ENCODE peak calls at places on chromosomes 3 and 15, in seven cellular contexts. One of them, this sample, is unnamed.

GRCh38 chr3:194779729-194780224 is 94.1 kb downstream of the FAM43A start:
- DNase-seq in fibroblast of mammary gland: no peak
- DNase-seq in CD8-positive, alpha-beta T cell: no peak
- DNase-seq in fibroblast of villous mesenchyme: no peak
- DNase-seq in fibroblast of pulmonary artery: no peak
- DNase-seq in astrocyte: peak
- DNase-seq in Calu3: no peak
- DNase-seq in this sample: no peak

GRCh38 chr3:187536185-187536584 is 134.0 kb downstream of the SST start:
- DNase-seq in CD8-positive, alpha-beta T cell: no peak
- DNase-seq in Calu3: no peak
- DNase-seq in fibroblast of mammary gland: no peak
- DNase-seq in fibroblast of villous mesenchyme: no peak
- DNase-seq in astrocyte: no peak
- DNase-seq in fibroblast of pulmonary artery: no peak
- DNase-seq in this sample: no peak

GRCh38 chr3:172221550-172221949 is 182.2 kb downstream of the FNDC3B start:
- DNase-seq in fibroblast of pulmonary artery: peak
- DNase-seq in astrocyte: peak
- DNase-seq in fibroblast of mammary gland: peak
- DNase-seq in fibroblast of villous mesenchyme: peak
- DNase-seq in CD8-positive, alpha-beta T cell: no peak
- DNase-seq in Calu3: no peak
- DNase-seq in this sample: no peak

GRCh38 chr3:140223631-140224030 is 288.6 kb downstream of the CLSTN2 start:
- DNase-seq in Calu3: peak
- DNase-seq in CD8-positive, alpha-beta T cell: no peak
- DNase-seq in astrocyte: peak
- DNase-seq in fibroblast of pulmonary artery: no peak
- DNase-seq in fibroblast of villous mesenchyme: no peak
- DNase-seq in fibroblast of mammary gland: peak
- DNase-seq in this sample: no peak

GRCh38 chr15:49187537-49188245 is 17.6 kb downstream of the GALK2 start:
- DNase-seq in astrocyte: peak
- DNase-seq in Calu3: no peak
- DNase-seq in fibroblast of mammary gland: peak
- DNase-seq in fibroblast of pulmonary artery: peak
- DNase-seq in fibroblast of villous mesenchyme: peak
- DNase-seq in CD8-positive, alpha-beta T cell: no peak
- DNase-seq in this sample: no peak

GRCh38 chr3:145333931-145334330 is 827.1 kb downstream of the PLOD2 start:
- DNase-seq in CD8-positive, alpha-beta T cell: no peak
- DNase-seq in fibroblast of villous mesenchyme: no peak
- DNase-seq in Calu3: no peak
- DNase-seq in astrocyte: no peak
- DNase-seq in fibroblast of mammary gland: no peak
- DNase-seq in fibroblast of pulmonary artery: no peak
- DNase-seq in this sample: no peak

GRCh38 chr3:193776626-193777025 is 183.6 kb downstream of the OPA1 start:
- DNase-seq in astrocyte: no peak
- DNase-seq in CD8-positive, alpha-beta T cell: no peak
- DNase-seq in fibroblast of mammary gland: no peak
- DNase-seq in Calu3: no peak
- DNase-seq in fibroblast of pulmonary artery: no peak
- DNase-seq in fibroblast of villous mesenchyme: no peak
- DNase-seq in this sample: no peak

GRCh38 chr3:78726545-78726944 is 1041.3 kb downstream of the ROBO1 start:
- DNase-seq in fibroblast of pulmonary artery: no peak
- DNase-seq in fibroblast of villous mesenchyme: no peak
- DNase-seq in astrocyte: no peak
- DNase-seq in fibroblast of mammary gland: no peak
- DNase-seq in Calu3: no peak
- DNase-seq in CD8-positive, alpha-beta T cell: no peak
- DNase-seq in this sample: no peak

GRCh38 chr3:11820540-11821041 is 26.1 kb downstream of the TAMM41 start:
- DNase-seq in fibroblast of mammary gland: peak
- DNase-seq in fibroblast of villous mesenchyme: no peak
- DNase-seq in CD8-positive, alpha-beta T cell: no peak
- DNase-seq in Calu3: no peak
- DNase-seq in fibroblast of pulmonary artery: no peak
- DNase-seq in astrocyte: peak
- DNase-seq in this sample: no peak

GRCh38 chr3:23685484-23686258 is 120.1 kb upstream of the UBE2E1 start:
- DNase-seq in fibroblast of pulmonary artery: peak
- DNase-seq in fibroblast of villous mesenchyme: peak
- DNase-seq in fibroblast of mammary gland: peak
- DNase-seq in astrocyte: peak
- DNase-seq in CD8-positive, alpha-beta T cell: no peak
- DNase-seq in Calu3: peak
- DNase-seq in this sample: no peak

GRCh38 chr3:126714296-126714900 is 10.4 kb downstream of the CHCHD6 start:
- DNase-seq in Calu3: no peak
- DNase-seq in fibroblast of villous mesenchyme: no peak
- DNase-seq in CD8-positive, alpha-beta T cell: no peak
- DNase-seq in fibroblast of pulmonary artery: no peak
- DNase-seq in fibroblast of mammary gland: no peak
- DNase-seq in astrocyte: no peak
- DNase-seq in this sample: no peak

GRCh38 chr15:96894669-96895068 is 564.2 kb downstream of the NR2F2 start:
- DNase-seq in astrocyte: no peak
- DNase-seq in fibroblast of villous mesenchyme: peak
- DNase-seq in CD8-positive, alpha-beta T cell: no peak
- DNase-seq in fibroblast of mammary gland: no peak
- DNase-seq in fibroblast of pulmonary artery: no peak
- DNase-seq in Calu3: no peak
- DNase-seq in this sample: no peak

GRCh38 chr3:188807002-188807401 is 364.8 kb upstream of the TPRG1 start:
- DNase-seq in fibroblast of pulmonary artery: peak
- DNase-seq in fibroblast of villous mesenchyme: no peak
- DNase-seq in astrocyte: peak
- DNase-seq in CD8-positive, alpha-beta T cell: no peak
- DNase-seq in Calu3: no peak
- DNase-seq in fibroblast of mammary gland: peak
- DNase-seq in this sample: no peak

GRCh38 chr3:45608885-45609284 is 14.3 kb downstream of the LIMD1 start:
- DNase-seq in fibroblast of pulmonary artery: peak
- DNase-seq in CD8-positive, alpha-beta T cell: no peak
- DNase-seq in fibroblast of mammary gland: peak
- DNase-seq in Calu3: peak
- DNase-seq in fibroblast of villous mesenchyme: peak
- DNase-seq in astrocyte: peak
- DNase-seq in this sample: no peak

GRCh38 chr3:191005790-191006189 is 143.3 kb upstream of the GMNC start:
- DNase-seq in Calu3: no peak
- DNase-seq in CD8-positive, alpha-beta T cell: no peak
- DNase-seq in fibroblast of pulmonary artery: no peak
- DNase-seq in fibroblast of villous mesenchyme: no peak
- DNase-seq in astrocyte: peak
- DNase-seq in fibroblast of mammary gland: no peak
- DNase-seq in this sample: no peak

GRCh38 chr3:36837089-36837488 is 72.7 kb upstream of the DCLK3 start:
- DNase-seq in fibroblast of pulmonary artery: no peak
- DNase-seq in fibroblast of villous mesenchyme: no peak
- DNase-seq in CD8-positive, alpha-beta T cell: no peak
- DNase-seq in astrocyte: no peak
- DNase-seq in Calu3: no peak
- DNase-seq in fibroblast of mammary gland: no peak
- DNase-seq in this sample: no peak

GRCh38 chr15:81091889-81092558 is 42.0 kb upstream of the CFAP161 start:
- DNase-seq in fibroblast of pulmonary artery: peak
- DNase-seq in CD8-positive, alpha-beta T cell: no peak
- DNase-seq in fibroblast of villous mesenchyme: peak
- DNase-seq in Calu3: no peak
- DNase-seq in fibroblast of mammary gland: peak
- DNase-seq in astrocyte: peak
- DNase-seq in this sample: no peak

GRCh38 chr3:117443014-117443413 is 733.4 kb downstream of the TUSC7 start:
- DNase-seq in Calu3: no peak
- DNase-seq in fibroblast of pulmonary artery: peak
- DNase-seq in fibroblast of villous mesenchyme: no peak
- DNase-seq in fibroblast of mammary gland: peak
- DNase-seq in astrocyte: peak
- DNase-seq in CD8-positive, alpha-beta T cell: no peak
- DNase-seq in this sample: no peak

GRCh38 chr15:89656116-89656815 is 999 bp upstream of the KIF7 start:
- DNase-seq in fibroblast of mammary gland: peak
- DNase-seq in CD8-positive, alpha-beta T cell: no peak
- DNase-seq in fibroblast of villous mesenchyme: no peak
- DNase-seq in fibroblast of pulmonary artery: no peak
- DNase-seq in astrocyte: peak
- DNase-seq in Calu3: no peak
- DNase-seq in this sample: no peak

GRCh38 chr3:57128863-57129602 is 36.1 kb downstream of the IL17RD start:
- DNase-seq in fibroblast of pulmonary artery: no peak
- DNase-seq in Calu3: no peak
- DNase-seq in fibroblast of mammary gland: peak
- DNase-seq in astrocyte: no peak
- DNase-seq in fibroblast of villous mesenchyme: no peak
- DNase-seq in CD8-positive, alpha-beta T cell: no peak
- DNase-seq in this sample: no peak

GRCh38 chr15:80487884-80488283 is 83.7 kb downstream of the ARNT2 start:
- DNase-seq in CD8-positive, alpha-beta T cell: no peak
- DNase-seq in fibroblast of villous mesenchyme: no peak
- DNase-seq in Calu3: no peak
- DNase-seq in astrocyte: no peak
- DNase-seq in fibroblast of mammary gland: no peak
- DNase-seq in fibroblast of pulmonary artery: no peak
- DNase-seq in this sample: no peak

GRCh38 chr3:39384665-39385000 is 1.5 kb downstream of the SLC25A38 start:
- DNase-seq in fibroblast of villous mesenchyme: no peak
- DNase-seq in astrocyte: no peak
- DNase-seq in Calu3: no peak
- DNase-seq in fibroblast of mammary gland: no peak
- DNase-seq in fibroblast of pulmonary artery: no peak
- DNase-seq in CD8-positive, alpha-beta T cell: no peak
- DNase-seq in this sample: no peak

GRCh38 chr3:39381432-39381831 is 1.7 kb upstream of the SLC25A38 start:
- DNase-seq in fibroblast of villous mesenchyme: no peak
- DNase-seq in astrocyte: no peak
- DNase-seq in fibroblast of pulmonary artery: no peak
- DNase-seq in Calu3: no peak
- DNase-seq in CD8-positive, alpha-beta T cell: no peak
- DNase-seq in fibroblast of mammary gland: no peak
- DNase-seq in this sample: no peak

GRCh38 chr3:39385456-39386098 is 2.4 kb downstream of the SLC25A38 start:
- DNase-seq in CD8-positive, alpha-beta T cell: no peak
- DNase-seq in fibroblast of pulmonary artery: no peak
- DNase-seq in astrocyte: no peak
- DNase-seq in fibroblast of villous mesenchyme: no peak
- DNase-seq in Calu3: no peak
- DNase-seq in fibroblast of mammary gland: no peak
- DNase-seq in this sample: no peak

GRCh38 chr3:39383913-39384664 is 919 bp downstream of the SLC25A38 start:
- DNase-seq in CD8-positive, alpha-beta T cell: peak
- DNase-seq in fibroblast of villous mesenchyme: peak
- DNase-seq in fibroblast of pulmonary artery: peak
- DNase-seq in astrocyte: peak
- DNase-seq in Calu3: peak
- DNase-seq in fibroblast of mammary gland: peak
- DNase-seq in this sample: peak

GRCh38 chr3:39383190-39383912 is at the start of gene SLC25A38:
- DNase-seq in fibroblast of villous mesenchyme: peak
- DNase-seq in fibroblast of mammary gland: peak
- DNase-seq in astrocyte: peak
- DNase-seq in CD8-positive, alpha-beta T cell: peak
- DNase-seq in fibroblast of pulmonary artery: peak
- DNase-seq in Calu3: peak
- DNase-seq in this sample: peak
- TF ChIP-seq CTCF in fibroblast of villous mesenchyme: peak
- TF ChIP-seq CTCF in fibroblast of mammary gland: peak
- TF ChIP-seq CTCF in astrocyte: peak
- TF ChIP-seq CTCF in CD8-positive, alpha-beta T cell: peak
- TF ChIP-seq CTCF in fibroblast of pulmonary artery: peak
- TF ChIP-seq CTCF in Calu3: peak
- TF ChIP-seq CTCF in this sample: peak

DNA sequence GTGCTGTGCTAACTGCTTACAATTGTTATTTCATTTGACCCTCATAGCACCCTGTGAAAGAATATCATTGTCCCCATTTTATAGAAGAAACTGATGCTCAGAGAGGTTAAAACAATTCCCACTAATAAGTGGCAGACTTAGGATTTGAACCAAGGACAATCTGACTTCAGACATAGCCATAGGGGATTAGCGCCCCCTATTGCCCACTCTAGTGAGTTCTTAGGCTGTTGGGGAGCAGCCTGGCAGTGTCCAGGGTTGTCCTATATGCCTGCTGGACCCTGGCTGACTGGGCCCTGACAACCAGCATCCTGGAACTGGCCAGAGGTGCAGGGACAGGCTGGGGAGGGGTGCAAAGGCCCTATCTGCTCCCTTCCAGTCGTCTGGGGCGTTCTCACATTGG is 15.4 kb downstream of the DPH3 start:
- DNase-seq in Calu3: peak
- DNase-seq in astrocyte: no peak
- DNase-seq in fibroblast of mammary gland: peak
- DNase-seq in fibroblast of villous mesenchyme: peak
- DNase-seq in fibroblast of pulmonary artery: peak
- DNase-seq in CD8-positive, alpha-beta T cell: no peak
- DNase-seq in this sample: peak
- TF ChIP-seq CTCF in Calu3: no peak
- TF ChIP-seq CTCF in astrocyte: peak
- TF ChIP-seq CTCF in fibroblast of mammary gland: peak
- TF ChIP-seq CTCF in fibroblast of villous mesenchyme: peak
- TF ChIP-seq CTCF in fibroblast of pulmonary artery: peak
- TF ChIP-seq CTCF in CD8-positive, alpha-beta T cell: no peak
- TF ChIP-seq CTCF in this sample: peak

GRCh38 chr3:127804141-127804540 is 18.2 kb downstream of the MGLL start:
- DNase-seq in fibroblast of mammary gland: no peak
- DNase-seq in fibroblast of pulmonary artery: no peak
- DNase-seq in astrocyte: no peak
- DNase-seq in CD8-positive, alpha-beta T cell: no peak
- DNase-seq in fibroblast of villous mesenchyme: no peak
- DNase-seq in Calu3: no peak
- DNase-seq in this sample: no peak
- TF ChIP-seq CTCF in fibroblast of mammary gland: no peak
- TF ChIP-seq CTCF in fibroblast of pulmonary artery: no peak
- TF ChIP-seq CTCF in astrocyte: no peak
- TF ChIP-seq CTCF in CD8-positive, alpha-beta T cell: no peak
- TF ChIP-seq CTCF in fibroblast of villous mesenchyme: no peak
- TF ChIP-seq CTCF in Calu3: no peak
- TF ChIP-seq CTCF in this sample: no peak

GRCh38 chr3:9730747-9731205 is 759 bp upstream of the BRPF1 start:
- DNase-seq in fibroblast of pulmonary artery: peak
- DNase-seq in fibroblast of mammary gland: no peak
- DNase-seq in fibroblast of villous mesenchyme: no peak
- DNase-seq in Calu3: no peak
- DNase-seq in CD8-positive, alpha-beta T cell: no peak
- DNase-seq in astrocyte: peak
- DNase-seq in this sample: no peak

GRCh38 chr3:9729419-9729818 is 2.1 kb upstream of the BRPF1 start:
- DNase-seq in Calu3: no peak
- DNase-seq in fibroblast of mammary gland: no peak
- DNase-seq in fibroblast of villous mesenchyme: no peak
- DNase-seq in astrocyte: no peak
- DNase-seq in fibroblast of pulmonary artery: no peak
- DNase-seq in CD8-positive, alpha-beta T cell: no peak
- DNase-seq in this sample: no peak

GRCh38 chr3:9732753-9733115 is 1.2 kb downstream of the BRPF1 start:
- DNase-seq in fibroblast of mammary gland: peak
- DNase-seq in astrocyte: no peak
- DNase-seq in fibroblast of villous mesenchyme: no peak
- DNase-seq in CD8-positive, alpha-beta T cell: no peak
- DNase-seq in fibroblast of pulmonary artery: no peak
- DNase-seq in Calu3: no peak
- DNase-seq in this sample: no peak

GRCh38 chr3:9732080-9732752 is 681 bp downstream of the BRPF1 start:
- DNase-seq in fibroblast of mammary gland: no peak
- DNase-seq in fibroblast of pulmonary artery: no peak
- DNase-seq in Calu3: peak
- DNase-seq in fibroblast of villous mesenchyme: no peak
- DNase-seq in astrocyte: no peak
- DNase-seq in CD8-positive, alpha-beta T cell: peak
- DNase-seq in this sample: no peak

GRCh38 chr3:9731206-9732079 is at the start of gene BRPF1:
- DNase-seq in fibroblast of pulmonary artery: peak
- DNase-seq in CD8-positive, alpha-beta T cell: peak
- DNase-seq in fibroblast of villous mesenchyme: peak
- DNase-seq in fibroblast of mammary gland: peak
- DNase-seq in astrocyte: peak
- DNase-seq in Calu3: peak
- DNase-seq in this sample: peak
- TF ChIP-seq CTCF in fibroblast of pulmonary artery: no peak
- TF ChIP-seq CTCF in CD8-positive, alpha-beta T cell: no peak
- TF ChIP-seq CTCF in fibroblast of villous mesenchyme: no peak
- TF ChIP-seq CTCF in fibroblast of mammary gland: no peak
- TF ChIP-seq CTCF in astrocyte: no peak
- TF ChIP-seq CTCF in Calu3: no peak
- TF ChIP-seq CTCF in this sample: no peak

This sample was measured in neural crest cell.